ENCODE peak calls at places on chromosome 22, in nine cellular contexts. E, K, P, N, O, R, V, B and L are unnamed samples.

GRCh38 chr22:31861226-31861840 is 83.0 kb upstream of the YWHAH start:
- DNase-seq in E (no peak), K (no peak), P (no peak), N (no peak), O (no peak), R (no peak), V (no peak), B (no peak), L (no peak)

GRCh38 chr22:22546490-22546889 is 12.6 kb downstream of the PRAME start:
- DNase-seq in E (no peak), K (no peak), P (no peak), N (peak; percentile 6), O (no peak), R (no peak), V (no peak), B (no peak), L (no peak)

GRCh38 chr22:19888131-19888746 is 33.6 kb upstream of the GNB1L start:
- DNase-seq in E (no peak), K (no peak), P (no peak), N (no peak), O (no peak), R (no peak), V (no peak), B (no peak), L (no peak)

GRCh38 chr22:44360686-44361381 is 48.1 kb upstream of the SHISAL1 start:
- DNase-seq in E (no peak), K (no peak), P (no peak), N (no peak), O (no peak), R (no peak), V (no peak), B (peak; percentile 50), L (no peak)

GRCh38 chr22:36349726-36350125 is 38.0 kb downstream of the MYH9 start:
- DNase-seq in E (no peak), K (no peak), P (no peak), N (no peak), O (no peak), R (no peak), V (no peak), B (no peak), L (no peak)

GRCh38 chr22:44155115-44155514 is 25.6 kb upstream of the PARVG start:
- DNase-seq in E (no peak), K (no peak), P (no peak), N (no peak), O (no peak), R (no peak), V (no peak), B (no peak), L (no peak)

GRCh38 chr22:46815896-46816721 is 53.7 kb downstream of the TBC1D22A start:
- DNase-seq in E (no peak), K (no peak), P (no peak), N (no peak), O (no peak), R (no peak), V (peak; percentile 36), B (peak; percentile 31), L (no peak)

GRCh38 chr22:36722055-36722454 is 18.5 kb upstream of the CACNG2 start:
- DNase-seq in E (no peak), K (no peak), P (no peak), N (no peak), O (no peak), R (no peak), V (no peak), B (no peak), L (no peak)

GRCh38 chr22:44260216-44261035 is 52.3 kb downstream of the SHISAL1 start:
- DNase-seq in E (no peak), K (no peak), P (no peak), N (no peak), O (no peak), R (no peak), V (no peak), B (no peak), L (no peak)

GRCh38 chr22:29892757-29893156 is 9.8 kb downstream of the MTMR3 start:
- DNase-seq in E (no peak), K (no peak), P (no peak), N (no peak), O (no peak), R (no peak), V (no peak), B (no peak), L (no peak)

GRCh38 chr22:28750471-28750881 is 8.6 kb downstream of the HSCB start:
- DNase-seq in E (no peak), K (no peak), P (no peak), N (no peak), O (no peak), R (no peak), V (no peak), B (no peak), L (no peak)

GRCh38 chr22:50192825-50193204 is 7.1 kb downstream of the TRABD start:
- DNase-seq in E (no peak), K (no peak), P (no peak), N (no peak), O (peak; percentile 56), R (no peak), V (peak; percentile 79), B (no peak), L (no peak)

GRCh38 chr22:44365196-44365802 is 52.5 kb upstream of the SHISAL1 start:
- DNase-seq in E (no peak), K (no peak), P (no peak), N (no peak), O (no peak), R (no peak), V (no peak), B (no peak), L (no peak)

GRCh38 chr22:39576027-39576426 is 5.5 kb downstream of the CACNA1I start:
- DNase-seq in E (no peak), K (no peak), P (no peak), N (no peak), O (no peak), R (no peak), V (no peak), B (no peak), L (no peak)

GRCh38 chr22:24824915-24825314 is 18.9 kb downstream of the SGSM1 start:
- DNase-seq in E (no peak), K (no peak), P (no peak), N (no peak), O (no peak), R (no peak), V (no peak), B (no peak), L (no peak)

GRCh38 chr22:27480487-27480886 is 321.1 kb downstream of the MN1 start:
- DNase-seq in E (no peak), K (no peak), P (no peak), N (no peak), O (no peak), R (peak; percentile 66), V (no peak), B (peak; percentile 55), L (no peak)

GRCh38 chr22:39920134-39920743 is 19.4 kb downstream of the GRAP2 start:
- DNase-seq in E (no peak), K (peak; percentile 67), P (no peak), N (no peak), O (peak; percentile 50), R (no peak), V (no peak), B (no peak), L (no peak)

GRCh38 chr22:49156662-49157285 is 670.9 kb downstream of the BRD1 start:
- DNase-seq in E (no peak), K (no peak), P (no peak), N (no peak), O (no peak), R (no peak), V (peak; percentile 82), B (no peak), L (no peak)

GRCh38 chr22:31143537-31143936 is 3.2 kb upstream of the PLA2G3 start:
- DNase-seq in E (no peak), K (no peak), P (no peak), N (no peak), O (no peak), R (no peak), V (no peak), B (no peak), L (no peak)

GRCh38 chr22:39593061-39593930 is 22.7 kb downstream of the CACNA1I start:
- DNase-seq in E (no peak), K (no peak), P (no peak), N (no peak), O (no peak), R (no peak), V (no peak), B (no peak), L (no peak)